ENCODE peak calls at places on chromosomes 2 and 18, in ten cellular contexts. C is fibroblast of lung; R is activated CD8-positive, alpha-beta memory T cell treated with anti-CD3 and anti-CD28 coated beads, Interleukin-2, amount 10 ng/mL, durations not matched to agents 7 days and 5 days; E is stimulated activated CD4-positive, alpha-beta T cell treated with anti-CD3 and anti-CD28 coated beads, Interleukin-4, amount 100 ng/mL, for 48 hours; O is right atrium auricular region; K is KBM-7; S is CD4-positive, CD25-positive, alpha-beta regulatory T cell; Z is sigmoid colon; T is iPS-NIHi11; L is retina. B is an unnamed sample.

GRCh38 chr18:58858591-58859468 is 5.8 kb upstream of the ZNF532 start:
- DNase-seq in C (peak), R (no peak), E (no peak), O (peak), K (no peak), S (no peak), Z (peak), T (no peak), L (no peak), B (peak)

GRCh38 chr18:54223568-54224241 is 764 bp downstream of the MBD2 start:
- DNase-seq in C (peak), R (peak), E (peak), O (peak), K (peak), S (peak), Z (peak), T (peak), L (peak), B (peak)

GRCh38 chr2:20583425-20583881 is 67.4 kb downstream of the HS1BP3 start:
- DNase-seq in C (no peak), R (no peak), E (no peak), O (no peak), K (no peak), S (no peak), Z (peak), T (no peak), L (no peak), B (peak)

GRCh38 chr2:28398101-28398834 is 5.6 kb downstream of the FOSL2 start:
- DNase-seq in C (peak), R (no peak), E (no peak), O (no peak), K (no peak), S (no peak), Z (peak), T (no peak), L (no peak), B (peak)

GRCh38 chr2:25274868-25275574 is 66.7 kb downstream of the DNMT3A start:
- DNase-seq in C (no peak), R (peak), E (no peak), O (no peak), K (peak), S (peak), Z (peak), T (no peak), L (no peak), B (peak)

GRCh38 chr18:35026407-35027061 is 14.7 kb upstream of the MAPRE2 start:
- DNase-seq in C (no peak), R (no peak), E (no peak), O (no peak), K (no peak), S (no peak), Z (no peak), T (peak), L (peak), B (no peak)

GRCh38 chr2:108139521-108139920 is 100.2 kb upstream of the SULT1C3 start:
- DNase-seq in C (peak), R (no peak), E (no peak), O (no peak), K (peak), S (no peak), Z (no peak), T (peak), L (no peak), B (no peak)

GRCh38 chr2:28976584-28976983 is 4.5 kb upstream of the TOGARAM2 start:
- DNase-seq in C (peak), R (no peak), E (no peak), O (no peak), K (no peak), S (no peak), Z (peak), T (no peak), L (no peak), B (peak)

GRCh38 chr2:46564811-46565241 is 85.5 kb downstream of the TMEM247 start:
- DNase-seq in C (no peak), R (no peak), E (no peak), O (no peak), K (no peak), S (no peak), Z (no peak), T (no peak), L (no peak), B (no peak)

GRCh38 chr18:9742588-9743131 is 34.6 kb downstream of the RAB31 start:
- DNase-seq in C (no peak), R (no peak), E (no peak), O (no peak), K (peak), S (no peak), Z (no peak), T (no peak), L (peak), B (no peak)

GRCh38 chr2:172999641-173000387 is 75.8 kb upstream of the MAP3K20 start:
- DNase-seq in C (no peak), R (no peak), E (no peak), O (no peak), K (no peak), S (no peak), Z (no peak), T (no peak), L (no peak), B (no peak)

GRCh38 chr2:21781962-21782361 is 658.2 kb downstream of the TDRD15 start:
- DNase-seq in C (no peak), R (no peak), E (no peak), O (no peak), K (no peak), S (no peak), Z (no peak), T (no peak), L (no peak), B (no peak)

GRCh38 chr2:171652411-171652775 is 34.9 kb upstream of the DYNC1I2 start:
- DNase-seq in C (no peak), R (no peak), E (no peak), O (no peak), K (no peak), S (no peak), Z (no peak), T (no peak), L (no peak), B (no peak)